ENCODE peak calls at places on chromosomes 2 and 18, in nine cellular contexts. H is neural progenitor cell, C is BE2C, I is transverse colon, F is psoas muscle, N is H7, Y is heart right ventricle, L is body of pancreas, S is thoracic aorta. J is an unnamed sample.

GRCh38 chr2:27441958-27442281 is 261 bp upstream of the KRTCAP3 start:
- DNase-seq in H (no peak), C (no peak), I (no peak), F (no peak), N (no peak), Y (no peak), L (no peak), S (no peak), J (no peak)

GRCh38 chr2:96205888-96206287 is 2.7 kb downstream of the STARD7 start:
- DNase-seq in H (no peak), C (no peak), I (no peak), F (no peak), N (no peak), Y (no peak), L (no peak), S (no peak), J (peak; percentile 69)

GRCh38 chr2:7037340-7038333 is 120.4 kb downstream of the RNF144A start:
- DNase-seq in H (peak; percentile 74), C (peak; percentile 85), I (peak; percentile 72), F (no peak), N (peak; percentile 80), Y (no peak), L (peak; percentile 83), S (peak; percentile 40), J (peak; percentile 94)

GRCh38 chr2:162929571-162929970 is 91.0 kb upstream of the KCNH7 start:
- DNase-seq in H (no peak), C (no peak), I (no peak), F (no peak), N (no peak), Y (no peak), L (no peak), S (no peak), J (no peak)

GRCh38 chr2:101688266-101688665 is 9.2 kb upstream of the MAP4K4 start:
- DNase-seq in H (no peak), C (no peak), I (no peak), F (no peak), N (no peak), Y (no peak), L (no peak), S (no peak), J (no peak)

GRCh38 chr2:207394812-207395534 is 134.8 kb upstream of the CREB1 start:
- DNase-seq in H (no peak), C (peak; percentile 46), I (no peak), F (no peak), N (no peak), Y (no peak), L (no peak), S (no peak), J (peak; percentile 67)

GRCh38 chr2:240571314-240571973 is 3.2 kb downstream of the RNPEPL1 start:
- DNase-seq in H (no peak), C (peak; percentile 3), I (peak; percentile 4), F (peak; percentile 36), N (peak; percentile 48), Y (peak; percentile 10), L (peak; percentile 6), S (no peak), J (no peak)

GRCh38 chr2:203688798-203689197 is 17.6 kb upstream of the CD28 start:
- DNase-seq in H (peak; percentile 6), C (no peak), I (peak; percentile 23), F (peak; percentile 83), N (peak; percentile 10), Y (peak; percentile 52), L (no peak), S (no peak), J (peak; percentile 74)

GRCh38 chr18:26386002-26386401 is 159.8 kb downstream of the TAF4B start:
- DNase-seq in H (no peak), C (peak; percentile 16), I (no peak), F (no peak), N (no peak), Y (no peak), L (no peak), S (no peak), J (peak; percentile 92)

GRCh38 chr2:172582656-172583055 is 26.8 kb downstream of the PDK1 start:
- DNase-seq in H (no peak), C (no peak), I (no peak), F (no peak), N (no peak), Y (no peak), L (no peak), S (no peak), J (no peak)

GRCh38 chr2:105790467-105791118 is 45.9 kb downstream of the NCK2 start:
- DNase-seq in H (no peak), C (no peak), I (peak; percentile 79), F (peak; percentile 52), N (no peak), Y (no peak), L (no peak), S (no peak), J (no peak)

GRCh38 chr2:181738074-181738473 is 57.8 kb upstream of the NEUROD1 start:
- DNase-seq in H (peak; percentile 18), C (no peak), I (no peak), F (no peak), N (peak; percentile 34), Y (no peak), L (peak; percentile 45), S (no peak), J (no peak)

GRCh38 chr2:98522854-98523253 is 78.2 kb downstream of the INPP4A start:
- DNase-seq in H (no peak), C (no peak), I (no peak), F (no peak), N (no peak), Y (no peak), L (no peak), S (no peak), J (no peak)

GRCh38 chr2:110958720-110959119 is 162.0 kb upstream of the BCL2L11 start:
- DNase-seq in H (no peak), C (no peak), I (no peak), F (no peak), N (no peak), Y (no peak), L (no peak), S (no peak), J (no peak)

GRCh38 chr2:8202139-8202538 is 479.7 kb upstream of the ID2 start:
- DNase-seq in H (no peak), C (no peak), I (no peak), F (no peak), N (no peak), Y (no peak), L (no peak), S (no peak), J (no peak)

GRCh38 chr18:9700261-9700796 is 7.8 kb upstream of the RAB31 start:
- DNase-seq in H (no peak), C (no peak), I (no peak), F (no peak), N (no peak), Y (no peak), L (no peak), S (no peak), J (no peak)

GRCh38 chr2:152400607-152401214 is 65.7 kb downstream of the FMNL2 start:
- DNase-seq in H (no peak), C (no peak), I (no peak), F (no peak), N (no peak), Y (no peak), L (no peak), S (no peak), J (no peak)

GRCh38 chr2:226431301-226431955 is 368.2 kb downstream of the IRS1 start:
- DNase-seq in H (no peak), C (no peak), I (no peak), F (no peak), N (no peak), Y (no peak), L (no peak), S (no peak), J (peak; percentile 41)

GRCh38 chr2:46269545-46270273 is 27.5 kb upstream of the EPAS1 start:
- DNase-seq in H (no peak), C (no peak), I (no peak), F (no peak), N (no peak), Y (peak; percentile 32), L (peak; percentile 20), S (no peak), J (no peak)

DNA sequence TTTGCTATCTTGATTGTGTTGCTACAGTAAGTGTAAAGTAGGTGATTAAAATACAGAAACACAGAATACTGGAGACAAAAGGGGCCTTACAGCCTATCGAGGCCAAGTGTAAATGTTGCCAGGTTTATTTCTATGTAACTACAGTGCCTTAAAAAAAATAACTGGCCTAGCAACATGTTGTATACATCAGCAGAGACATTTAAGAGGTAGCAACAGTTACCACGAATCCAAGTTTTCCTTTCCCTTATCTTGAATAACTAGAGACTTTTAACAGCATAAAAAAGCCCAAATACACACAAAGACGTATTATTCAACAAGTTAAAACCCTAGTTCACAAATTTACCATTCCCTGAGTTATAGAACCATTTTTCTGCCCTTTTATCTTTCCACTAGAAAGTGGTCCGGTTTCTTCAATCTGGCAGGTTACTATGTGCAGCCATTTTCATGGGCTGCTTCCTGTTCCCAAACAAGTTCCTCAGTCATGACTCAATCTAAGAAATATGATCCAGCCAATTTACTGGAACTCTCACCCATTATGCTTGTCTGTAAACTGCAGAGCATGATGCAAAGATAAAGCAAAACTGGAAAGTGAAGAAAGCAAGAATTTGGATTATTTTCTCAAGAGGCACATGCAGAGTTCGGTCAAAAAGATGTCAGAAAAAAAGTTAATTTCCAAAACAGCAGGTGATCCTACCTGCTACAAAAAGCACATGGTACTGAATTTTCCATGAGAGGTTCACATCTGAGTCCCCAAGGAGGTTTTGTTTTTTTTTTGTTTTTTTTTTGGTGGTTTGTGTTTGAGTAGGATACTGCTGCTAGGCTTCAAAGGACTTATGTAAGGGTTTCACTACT is 22.2 kb downstream of the NFE2L2 start:
- DNase-seq in H (no peak), C (no peak), I (no peak), F (no peak), N (no peak), Y (no peak), L (peak; percentile 52), S (no peak), J (peak; percentile 94)
- H3K4me3 ChIP-seq in H (no peak overlapping the region), C (peak overlapping the region; percentile 4), I (no peak overlapping the region), F (peak overlapping the region; percentile 58), N (no peak overlapping the region), Y (peak overlapping the region; percentile 26), L (no peak overlapping the region), S (peak overlapping the region; percentile 54), J (peak overlapping the region; percentile 79)

GRCh38 chr2:88452980-88453582 is 588 bp upstream of the FOXI3 start:
- DNase-seq in H (peak; percentile 64), C (no peak), I (no peak), F (no peak), N (no peak), Y (no peak), L (no peak), S (no peak), J (peak; percentile 18)
- H3K27me3 ChIP-seq in H (peaks cover 53% of the 10 kb centered on the region), C (peaks cover 40% of the 10 kb centered on the region), I (peaks cover 98% of the 10 kb centered on the region), F (peaks cover 14% of the 10 kb centered on the region), N (peaks cover 39% of the 10 kb centered on the region), Y (peaks cover 97% of the 10 kb centered on the region), L (peaks cover 27% of the 10 kb centered on the region), S (peaks cover 3% of the 10 kb centered on the region), J (peaks cover 61% of the 10 kb centered on the region)

GRCh38 chr18:21242141-21243040 is at the start of gene GREB1L:
- DNase-seq in H (peak; percentile 93), C (peak; percentile 33), I (peak; percentile 48), F (peak; percentile 79), N (peak; percentile 90), Y (peak; percentile 69), L (peak; percentile 53), S (no peak), J (peak; percentile 89)
- H3K4me3 ChIP-seq in H (peak within 1 kb of the TSS; percentile 98), C (no peak within 1 kb of the TSS), I (peak within 1 kb of the TSS; percentile 39), F (peak within 1 kb of the TSS; percentile 87), N (peak within 1 kb of the TSS; percentile 48), Y (peak within 1 kb of the TSS; percentile 67), L (peak within 1 kb of the TSS; percentile 49), S (peak within 1 kb of the TSS; percentile 88), J (peak within 1 kb of the TSS; percentile 91)

DNA sequence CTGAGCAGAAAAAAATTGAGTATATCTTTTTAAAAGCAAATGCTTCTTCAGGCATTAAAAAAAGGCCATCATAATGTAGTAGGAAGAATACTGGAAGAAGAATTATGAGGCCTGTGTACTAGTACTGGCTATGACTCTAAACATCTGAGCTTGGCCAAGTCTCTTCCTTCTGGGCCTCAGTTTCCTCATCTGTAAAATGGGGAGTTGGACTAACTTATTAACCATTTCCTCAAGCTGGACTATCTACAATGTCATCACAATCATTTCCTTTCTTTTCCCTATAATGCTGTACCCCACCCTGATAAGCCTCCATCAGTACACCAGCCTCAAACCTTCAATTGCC is 29.3 kb downstream of the FABP1 start:
- DNase-seq in H (no peak), C (no peak), I (no peak), F (no peak), N (no peak), Y (no peak), L (no peak), S (no peak), J (no peak)
- H3K27me3 ChIP-seq in H (no peaks in the 10 kb centered on the region), C (no peaks in the 10 kb centered on the region), I (no peaks in the 10 kb centered on the region), F (no peaks in the 10 kb centered on the region), N (no peaks in the 10 kb centered on the region), Y (no peaks in the 10 kb centered on the region), L (no peaks in the 10 kb centered on the region), S (no peaks in the 10 kb centered on the region), J (peaks cover 25% of the 10 kb centered on the region)